ENCODE peak calls at places on chromosomes 13 and 19, in ten cellular contexts. M, O, X, C, Q, J, V, F, R and L are unnamed samples.

GRCh38 chr13:110560606-110561334 is 752 bp downstream of the RAB20 start:
- DNase-seq in M (no peak), O (no peak), X (no peak), C (no peak), Q (no peak), J (no peak), V (peak), F (peak), R (peak), L (no peak)

GRCh38 chr19:14073232-14073924 is 792 bp downstream of the MISP3 start:
- DNase-seq in M (peak), O (peak), X (peak), C (peak), Q (peak), J (peak), V (peak), F (peak), R (peak), L (peak)

GRCh38 chr13:110680852-110681251 is 25.1 kb downstream of the CARS2 start:
- DNase-seq in M (peak), O (no peak), X (no peak), C (no peak), Q (no peak), J (peak), V (no peak), F (no peak), R (peak), L (peak)

GRCh38 chr19:11736696-11737095 is 2.0 kb downstream of the ZNF823 start:
- DNase-seq in M (peak), O (no peak), X (peak), C (no peak), Q (peak), J (peak), V (peak), F (peak), R (no peak), L (peak)

GRCh38 chr19:29260477-29261317 is 47.7 kb upstream of the UQCRFS1 start:
- DNase-seq in M (no peak), O (no peak), X (no peak), C (peak), Q (peak), J (peak), V (no peak), F (no peak), R (peak), L (peak)

GRCh38 chr19:14434157-14434501 is 1.0 kb downstream of the PKN1 start:
- DNase-seq in M (no peak), O (no peak), X (no peak), C (no peak), Q (no peak), J (no peak), V (no peak), F (peak), R (no peak), L (no peak)

GRCh38 chr19:11058246-11059030 is 30.8 kb upstream of the LDLR start:
- DNase-seq in M (no peak), O (no peak), X (no peak), C (no peak), Q (no peak), J (no peak), V (no peak), F (no peak), R (no peak), L (no peak)

GRCh38 chr19:7670150-7670784 is 1.4 kb downstream of the RETN start:
- DNase-seq in M (no peak), O (no peak), X (no peak), C (no peak), Q (no peak), J (no peak), V (no peak), F (no peak), R (peak), L (peak)

GRCh38 chr19:7989071-7989575 is 16.3 kb downstream of the ELAVL1 start:
- DNase-seq in M (no peak), O (no peak), X (peak), C (no peak), Q (no peak), J (no peak), V (no peak), F (no peak), R (no peak), L (no peak)

GRCh38 chr19:44598880-44599279 is 14.5 kb upstream of the IGSF23 start:
- DNase-seq in M (no peak), O (no peak), X (no peak), C (no peak), Q (no peak), J (no peak), V (no peak), F (no peak), R (no peak), L (no peak)